ENCODE peak calls at places on chromosomes 6 and 20, in nine cellular contexts. S is lung, I is GM23338, A is upper lobe of right lung, E is OCI-LY7, O is fibroblast of the aortic adventitia, J is MM.1S, V is cardiac muscle cell, Q is uterus. X is an unnamed sample.

GRCh38 chr6:132749111-132749510 is 8.6 kb downstream of the VNN2 start:
- DNase-seq in A (no peak), I (no peak), V (no peak), E (no peak), S (no peak), J (no peak), Q (no peak), O (peak), X (no peak)

GRCh38 chr20:20130399-20130798 is 78.1 kb downstream of the CFAP61 start:
- DNase-seq in S (no peak), Q (no peak), O (peak), V (no peak), E (peak), I (peak), A (no peak), J (peak), X (no peak)

GRCh38 chr20:35735828-35736470 is 6.1 kb downstream of the RBM39 start:
- DNase-seq in Q (no peak), E (no peak), V (no peak), S (no peak), I (no peak), J (no peak), O (peak), A (no peak), X (peak)

GRCh38 chr6:130935978-130936377 is 108.8 kb downstream of the SMLR1 start:
- DNase-seq in S (no peak), A (no peak), J (no peak), Q (no peak), V (no peak), I (no peak), O (no peak), E (no peak), X (no peak)

GRCh38 chr6:104685871-104686549 is 173.7 kb downstream of the HACE1 start:
- DNase-seq in I (no peak), E (no peak), A (no peak), O (no peak), S (no peak), Q (no peak), J (no peak), V (no peak), X (no peak)

GRCh38 chr6:98845201-98846020 is 11.0 kb downstream of the POU3F2 start:
- DNase-seq in Q (peak), I (peak), E (peak), S (peak), J (peak), V (peak), O (peak), A (peak), X (peak)

GRCh38 chr20:30816182-30816645 is 441.2 kb upstream of the DEFB115 start:
- DNase-seq in O (no peak), A (no peak), S (no peak), J (no peak), Q (no peak), I (peak), V (no peak), E (no peak), X (no peak)

GRCh38 chr6:19805146-19805515 is 32.0 kb upstream of the ID4 start:
- DNase-seq in Q (no peak), V (no peak), S (no peak), O (peak), I (peak), J (no peak), E (no peak), A (no peak), X (no peak)

GRCh38 chr6:14276667-14277404 is 159.3 kb downstream of the CD83 start:
- DNase-seq in V (no peak), S (no peak), J (peak), Q (no peak), E (peak), I (no peak), O (peak), A (no peak), X (no peak)

GRCh38 chr6:43061861-43062260 is 2.4 kb downstream of the KLC4 start:
- DNase-seq in V (no peak), I (no peak), Q (no peak), J (no peak), O (no peak), S (no peak), A (no peak), E (no peak), X (no peak)

GRCh38 chr6:113076116-113076515 is 729.0 kb downstream of the RFPL4B start:
- DNase-seq in I (no peak), Q (no peak), O (peak), J (no peak), S (no peak), A (no peak), V (no peak), E (no peak), X (no peak)

GRCh38 chr6:82144852-82145332 is 102.7 kb downstream of the IBTK start:
- DNase-seq in I (peak), O (peak), E (no peak), J (no peak), S (no peak), V (peak), Q (peak), A (no peak), X (peak)

DNA sequence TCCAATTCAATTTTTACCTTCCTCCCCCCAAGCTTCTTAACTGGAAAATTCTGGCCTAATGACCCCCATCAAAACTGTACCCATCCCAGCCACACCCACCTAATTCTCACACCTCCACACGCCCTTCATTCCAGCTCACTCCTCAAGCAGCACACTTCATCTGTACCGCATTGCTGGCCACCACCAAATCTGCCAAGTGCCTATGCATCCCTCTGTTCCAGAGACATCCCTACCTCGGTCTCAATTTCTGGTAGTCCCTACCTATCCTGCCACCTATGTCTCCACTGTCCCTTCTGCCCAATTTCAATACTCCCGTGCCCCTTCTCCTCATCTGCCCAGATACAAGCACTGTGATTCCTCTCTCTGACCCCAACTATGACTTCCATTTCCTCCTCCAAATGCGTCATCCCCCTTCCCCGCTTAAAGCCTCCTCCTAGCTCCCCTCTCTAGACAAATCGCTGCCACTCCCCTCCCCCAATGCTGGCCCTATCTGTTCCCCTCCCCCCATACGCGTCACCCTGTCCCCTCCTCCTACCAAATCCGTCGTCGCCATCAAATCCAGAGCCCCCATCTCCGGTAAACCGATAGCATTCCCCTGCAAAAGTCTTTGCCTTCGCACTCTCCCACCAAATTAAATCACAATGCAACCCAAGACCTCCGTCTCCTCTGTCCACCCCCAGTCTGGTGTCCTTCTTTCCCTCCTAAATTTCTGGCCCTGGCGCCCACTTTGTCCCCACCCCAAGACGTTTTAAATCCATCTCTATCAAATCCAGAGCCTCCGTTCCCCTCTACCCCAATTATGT is 1.2 kb downstream of the MTCH1 start:
- DNase-seq in A (peak), V (peak), I (peak), Q (peak), O (peak), S (peak), J (no peak), E (no peak), X (peak)
- H3K4me3 ChIP-seq in A (peak), V (peak), I (peak), Q (peak), O (peak), S (peak), J (peak), E (peak), X (peak)

GRCh38 chr20:25059487-25059820 is 1.5 kb upstream of the ACSS1 start:
- DNase-seq in J (no peak), V (no peak), I (no peak), A (no peak), O (no peak), Q (no peak), S (no peak), E (no peak), X (no peak)
- TF ChIP-seq CTCF in J (no peak), V (no peak), I (no peak), A (no peak), O (no peak), Q (no peak), S (no peak), E (no peak), X (no peak)

DNA sequence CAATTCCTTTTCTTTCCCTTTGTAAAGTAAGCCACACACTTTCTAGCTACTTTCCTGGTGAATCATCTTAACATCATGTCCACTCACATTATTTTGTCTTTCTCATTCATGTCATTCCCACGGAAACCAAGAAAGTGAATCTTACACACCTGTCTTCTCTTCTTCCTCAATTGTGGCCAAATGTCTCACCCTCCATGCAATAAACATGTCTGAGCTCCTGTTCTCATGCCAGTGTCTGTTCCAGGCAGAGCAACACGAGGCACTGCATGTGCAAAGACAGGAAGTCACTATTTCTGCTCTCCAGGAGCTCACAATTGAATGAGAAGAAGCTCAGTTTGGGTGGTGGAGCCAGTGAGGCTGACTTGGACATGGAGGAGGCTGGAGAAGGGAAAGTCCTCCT is 29.0 kb upstream of the TMEM244 start:
- DNase-seq in V (no peak), I (no peak), O (peak), S (no peak), A (no peak), E (no peak), J (no peak), Q (no peak), X (peak)
- H3K4me3 ChIP-seq in V (no peak), I (no peak), O (no peak), S (no peak), A (no peak), E (no peak), J (no peak), Q (no peak), X (no peak)

GRCh38 chr6:89921197-89921596 is 26.9 kb downstream of the GJA10 start:
- DNase-seq in A (no peak), I (no peak), S (no peak), E (no peak), J (no peak), Q (no peak), V (no peak), O (no peak), X (no peak)
- TF ChIP-seq CTCF in A (no peak), I (no peak), S (no peak), E (no peak), J (no peak), Q (no peak), V (no peak), O (no peak), X (no peak)

GRCh38 chr6:35778437-35778836 is 2.0 kb downstream of the CLPSL2 start:
- DNase-seq in S (no peak), Q (no peak), J (no peak), V (no peak), E (no peak), I (no peak), A (peak), O (no peak), X (no peak)

GRCh38 chr6:35777356-35778102 is 1.1 kb downstream of the CLPSL2 start:
- DNase-seq in O (no peak), E (no peak), V (no peak), J (no peak), I (no peak), Q (no peak), A (peak), S (no peak), X (no peak)

GRCh38 chr6:35775031-35775430 is 1.4 kb upstream of the CLPSL2 start:
- DNase-seq in O (no peak), E (no peak), J (no peak), S (no peak), Q (no peak), V (no peak), A (no peak), I (no peak), X (no peak)

GRCh38 chr6:35774116-35774794 is 2.1 kb upstream of the CLPSL2 start:
- DNase-seq in V (no peak), A (no peak), J (no peak), S (no peak), E (no peak), Q (no peak), I (no peak), O (no peak), X (no peak)

GRCh38 chr6:35776364-35777215 is at the start of gene CLPSL2:
- DNase-seq in O (no peak), V (peak), E (no peak), J (no peak), A (peak), I (peak), S (no peak), Q (no peak), X (peak)
- H3K4me3 ChIP-seq in O (peak), V (peak), E (no peak), J (peak), A (peak), I (peak), S (no peak), Q (peak), X (peak)

DNA sequence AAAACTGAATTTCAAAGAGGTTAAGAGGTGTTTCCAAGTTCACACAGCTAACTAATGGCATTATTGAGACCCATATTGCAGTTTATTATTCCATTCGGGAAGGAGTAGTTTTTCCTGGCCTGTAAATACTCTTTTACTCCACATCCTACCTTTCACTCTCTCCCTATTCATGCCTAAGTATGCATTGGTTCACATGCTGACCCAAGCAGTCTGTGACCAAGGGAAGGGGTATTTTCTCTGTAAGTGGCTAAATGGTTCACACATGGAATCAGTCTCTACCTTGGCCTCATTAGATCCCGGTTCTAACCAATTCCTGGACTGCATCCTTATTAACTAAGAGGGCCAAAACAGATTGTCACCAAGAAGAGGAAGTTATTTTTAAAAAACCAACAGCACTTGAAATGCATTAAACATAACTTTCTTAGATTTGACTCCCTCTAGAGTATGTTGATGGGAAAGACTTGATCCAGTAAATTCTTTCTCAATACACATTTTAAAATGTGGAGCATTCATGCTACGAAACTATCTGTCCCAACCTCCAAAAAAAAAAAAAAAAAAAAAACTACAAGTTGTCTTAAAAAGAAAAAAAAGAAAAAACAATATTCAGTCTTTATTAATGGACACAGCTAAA is 17.8 kb upstream of the RSPO3 start:
- DNase-seq in I (peak), J (no peak), S (no peak), O (peak), A (no peak), E (no peak), V (no peak), Q (no peak), X (peak)
- TF ChIP-seq CTCF in I (no peak), J (peak), S (no peak), O (peak), A (peak), E (peak), V (peak), Q (peak), X (peak)

GRCh38 chr6:169291639-169292339 is 38.1 kb upstream of the THBS2 start:
- DNase-seq in O (no peak), E (no peak), S (no peak), A (no peak), J (no peak), V (no peak), I (no peak), Q (no peak), X (peak)
- H3K4me3 ChIP-seq in O (no peak), E (no peak), S (no peak), A (no peak), J (no peak), V (no peak), I (no peak), Q (no peak), X (no peak)

GRCh38 chr6:143767433-143767832 is 75.7 kb upstream of the LTV1 start:
- DNase-seq in Q (no peak), S (no peak), V (no peak), J (no peak), E (no peak), O (no peak), I (no peak), A (no peak), X (no peak)

GRCh38 chr6:143761103-143761502 is 82.0 kb upstream of the LTV1 start:
- DNase-seq in J (no peak), O (no peak), E (no peak), I (no peak), Q (no peak), S (no peak), V (no peak), A (no peak), X (no peak)

GRCh38 chr6:143765422-143766184 is 77.5 kb upstream of the LTV1 start:
- DNase-seq in A (no peak), E (no peak), J (no peak), I (no peak), V (peak), O (no peak), Q (no peak), S (no peak), X (no peak)

GRCh38 chr6:143762126-143762525 is 81.0 kb upstream of the LTV1 start:
- DNase-seq in S (no peak), V (no peak), Q (no peak), O (no peak), J (no peak), E (no peak), A (no peak), I (no peak), X (no peak)

GRCh38 chr6:143766185-143766553 is 77.0 kb upstream of the LTV1 start:
- DNase-seq in S (no peak), O (no peak), I (no peak), A (no peak), Q (no peak), J (no peak), V (no peak), E (no peak), X (no peak)
- TF ChIP-seq CTCF in S (no peak), O (no peak), I (no peak), A (no peak), Q (no peak), J (no peak), V (no peak), E (no peak), X (no peak)

GRCh38 chr6:165551828-165552227 is 111.2 kb downstream of the PDE10A start:
- DNase-seq in S (no peak), O (no peak), A (no peak), J (no peak), V (no peak), I (no peak), Q (no peak), E (no peak), X (no peak)

GRCh38 chr6:165552248-165552736 is 110.7 kb downstream of the PDE10A start:
- DNase-seq in S (no peak), Q (no peak), E (no peak), V (no peak), I (peak), J (no peak), A (no peak), O (no peak), X (no peak)

GRCh38 chr6:165548450-165548849 is 114.6 kb downstream of the PDE10A start:
- DNase-seq in E (no peak), A (no peak), O (no peak), S (no peak), Q (no peak), V (no peak), I (no peak), J (no peak), X (no peak)
- H3K4me3 ChIP-seq in E (no peak), A (no peak), O (no peak), S (no peak), Q (no peak), V (no peak), I (no peak), J (no peak), X (no peak)

GRCh38 chr6:118893882-118894424 is at the start of gene ASF1A:
- DNase-seq in Q (peak), A (peak), O (peak), V (peak), I (peak), S (peak), E (peak), J (peak), X (peak)
- TF ChIP-seq CTCF in Q (peak), A (peak), O (peak), V (peak), I (peak), S (peak), E (peak), J (peak), X (peak)